ENCODE peak calls at places on chromosomes 11 and 22, in nine cellular contexts. One of them, this sample, is unnamed.

GRCh38 chr11:279966-280761 is 2.0 kb downstream of the NLRP6 start:
- DNase-seq in fibroblast of lung: peak
- DNase-seq in upper lobe of right lung: peak
- DNase-seq in CD8-positive, alpha-beta T cell: peak
- DNase-seq in GM06990: no peak
- DNase-seq in heart right ventricle: peak
- DNase-seq in uterus: no peak
- DNase-seq in epithelial cell of esophagus: peak
- DNase-seq in cardiac fibroblast: peak
- DNase-seq in this sample: peak

GRCh38 chr11:48002565-48002964 is 22.2 kb downstream of the PTPRJ start:
- DNase-seq in fibroblast of lung: no peak
- DNase-seq in upper lobe of right lung: no peak
- DNase-seq in CD8-positive, alpha-beta T cell: no peak
- DNase-seq in GM06990: no peak
- DNase-seq in heart right ventricle: no peak
- DNase-seq in uterus: no peak
- DNase-seq in epithelial cell of esophagus: no peak
- DNase-seq in cardiac fibroblast: no peak
- DNase-seq in this sample: no peak

GRCh38 chr11:60125962-60126585 is 37.6 kb downstream of the MS4A2 start:
- DNase-seq in fibroblast of lung: no peak
- DNase-seq in upper lobe of right lung: no peak
- DNase-seq in CD8-positive, alpha-beta T cell: no peak
- DNase-seq in GM06990: no peak
- DNase-seq in heart right ventricle: no peak
- DNase-seq in uterus: no peak
- DNase-seq in epithelial cell of esophagus: peak
- DNase-seq in cardiac fibroblast: no peak
- DNase-seq in this sample: no peak

GRCh38 chr11:66570826-66571222 is 2.4 kb upstream of the CTSF start:
- DNase-seq in fibroblast of lung: no peak
- DNase-seq in upper lobe of right lung: no peak
- DNase-seq in CD8-positive, alpha-beta T cell: no peak
- DNase-seq in GM06990: no peak
- DNase-seq in heart right ventricle: no peak
- DNase-seq in uterus: no peak
- DNase-seq in epithelial cell of esophagus: no peak
- DNase-seq in cardiac fibroblast: no peak
- DNase-seq in this sample: no peak

GRCh38 chr11:86156397-86156977 is 87.6 kb upstream of the PICALM start:
- DNase-seq in fibroblast of lung: no peak
- DNase-seq in upper lobe of right lung: no peak
- DNase-seq in CD8-positive, alpha-beta T cell: no peak
- DNase-seq in GM06990: no peak
- DNase-seq in heart right ventricle: no peak
- DNase-seq in uterus: no peak
- DNase-seq in epithelial cell of esophagus: no peak
- DNase-seq in cardiac fibroblast: no peak
- DNase-seq in this sample: no peak

GRCh38 chr22:47011131-47011854 is 248.8 kb downstream of the TBC1D22A start:
- DNase-seq in fibroblast of lung: no peak
- DNase-seq in upper lobe of right lung: peak
- DNase-seq in CD8-positive, alpha-beta T cell: no peak
- DNase-seq in GM06990: no peak
- DNase-seq in heart right ventricle: no peak
- DNase-seq in uterus: no peak
- DNase-seq in epithelial cell of esophagus: no peak
- DNase-seq in cardiac fibroblast: no peak
- DNase-seq in this sample: peak

GRCh38 chr22:42375982-42376381 is 56.2 kb downstream of the NFAM1 start:
- DNase-seq in fibroblast of lung: no peak
- DNase-seq in upper lobe of right lung: no peak
- DNase-seq in CD8-positive, alpha-beta T cell: no peak
- DNase-seq in GM06990: no peak
- DNase-seq in heart right ventricle: no peak
- DNase-seq in uterus: peak
- DNase-seq in epithelial cell of esophagus: no peak
- DNase-seq in cardiac fibroblast: no peak
- DNase-seq in this sample: no peak

GRCh38 chr22:25359601-25360261 is 140.3 kb downstream of the CRYBB2 start:
- DNase-seq in fibroblast of lung: no peak
- DNase-seq in upper lobe of right lung: peak
- DNase-seq in CD8-positive, alpha-beta T cell: no peak
- DNase-seq in GM06990: no peak
- DNase-seq in heart right ventricle: no peak
- DNase-seq in uterus: peak
- DNase-seq in epithelial cell of esophagus: no peak
- DNase-seq in cardiac fibroblast: no peak
- DNase-seq in this sample: no peak

GRCh38 chr11:70873736-70874412 is 378.5 kb downstream of the SHANK2 start:
- DNase-seq in fibroblast of lung: no peak
- DNase-seq in upper lobe of right lung: no peak
- DNase-seq in CD8-positive, alpha-beta T cell: no peak
- DNase-seq in GM06990: no peak
- DNase-seq in heart right ventricle: no peak
- DNase-seq in uterus: no peak
- DNase-seq in epithelial cell of esophagus: no peak
- DNase-seq in cardiac fibroblast: no peak
- DNase-seq in this sample: no peak

GRCh38 chr22:46293591-46294260 is 2.9 kb upstream of the GTSE1 start:
- DNase-seq in fibroblast of lung: peak
- DNase-seq in upper lobe of right lung: no peak
- DNase-seq in CD8-positive, alpha-beta T cell: no peak
- DNase-seq in GM06990: no peak
- DNase-seq in heart right ventricle: no peak
- DNase-seq in uterus: no peak
- DNase-seq in epithelial cell of esophagus: no peak
- DNase-seq in cardiac fibroblast: peak
- DNase-seq in this sample: peak

GRCh38 chr11:126334665-126335462 is 20.6 kb upstream of the ST3GAL4 start:
- DNase-seq in fibroblast of lung: peak
- DNase-seq in upper lobe of right lung: no peak
- DNase-seq in CD8-positive, alpha-beta T cell: no peak
- DNase-seq in GM06990: no peak
- DNase-seq in heart right ventricle: no peak
- DNase-seq in uterus: no peak
- DNase-seq in epithelial cell of esophagus: peak
- DNase-seq in cardiac fibroblast: peak
- DNase-seq in this sample: peak

GRCh38 chr22:27297125-27297524 is 504.4 kb downstream of the MN1 start:
- DNase-seq in fibroblast of lung: no peak
- DNase-seq in upper lobe of right lung: no peak
- DNase-seq in CD8-positive, alpha-beta T cell: no peak
- DNase-seq in GM06990: no peak
- DNase-seq in heart right ventricle: no peak
- DNase-seq in uterus: no peak
- DNase-seq in epithelial cell of esophagus: no peak
- DNase-seq in cardiac fibroblast: no peak
- DNase-seq in this sample: no peak

GRCh38 chr22:27302501-27302900 is 499.1 kb downstream of the MN1 start:
- DNase-seq in fibroblast of lung: no peak
- DNase-seq in upper lobe of right lung: no peak
- DNase-seq in CD8-positive, alpha-beta T cell: no peak
- DNase-seq in GM06990: no peak
- DNase-seq in heart right ventricle: no peak
- DNase-seq in uterus: no peak
- DNase-seq in epithelial cell of esophagus: no peak
- DNase-seq in cardiac fibroblast: no peak
- DNase-seq in this sample: no peak

GRCh38 chr22:27298387-27299141 is 503.0 kb downstream of the MN1 start:
- DNase-seq in fibroblast of lung: no peak
- DNase-seq in upper lobe of right lung: no peak
- DNase-seq in CD8-positive, alpha-beta T cell: no peak
- DNase-seq in GM06990: no peak
- DNase-seq in heart right ventricle: no peak
- DNase-seq in uterus: no peak
- DNase-seq in epithelial cell of esophagus: no peak
- DNase-seq in cardiac fibroblast: no peak
- DNase-seq in this sample: no peak

GRCh38 chr22:27300661-27301285 is 500.8 kb downstream of the MN1 start:
- DNase-seq in fibroblast of lung: no peak
- DNase-seq in upper lobe of right lung: no peak
- DNase-seq in CD8-positive, alpha-beta T cell: no peak
- DNase-seq in GM06990: no peak
- DNase-seq in heart right ventricle: no peak
- DNase-seq in uterus: no peak
- DNase-seq in epithelial cell of esophagus: no peak
- DNase-seq in cardiac fibroblast: no peak
- DNase-seq in this sample: no peak

DNA sequence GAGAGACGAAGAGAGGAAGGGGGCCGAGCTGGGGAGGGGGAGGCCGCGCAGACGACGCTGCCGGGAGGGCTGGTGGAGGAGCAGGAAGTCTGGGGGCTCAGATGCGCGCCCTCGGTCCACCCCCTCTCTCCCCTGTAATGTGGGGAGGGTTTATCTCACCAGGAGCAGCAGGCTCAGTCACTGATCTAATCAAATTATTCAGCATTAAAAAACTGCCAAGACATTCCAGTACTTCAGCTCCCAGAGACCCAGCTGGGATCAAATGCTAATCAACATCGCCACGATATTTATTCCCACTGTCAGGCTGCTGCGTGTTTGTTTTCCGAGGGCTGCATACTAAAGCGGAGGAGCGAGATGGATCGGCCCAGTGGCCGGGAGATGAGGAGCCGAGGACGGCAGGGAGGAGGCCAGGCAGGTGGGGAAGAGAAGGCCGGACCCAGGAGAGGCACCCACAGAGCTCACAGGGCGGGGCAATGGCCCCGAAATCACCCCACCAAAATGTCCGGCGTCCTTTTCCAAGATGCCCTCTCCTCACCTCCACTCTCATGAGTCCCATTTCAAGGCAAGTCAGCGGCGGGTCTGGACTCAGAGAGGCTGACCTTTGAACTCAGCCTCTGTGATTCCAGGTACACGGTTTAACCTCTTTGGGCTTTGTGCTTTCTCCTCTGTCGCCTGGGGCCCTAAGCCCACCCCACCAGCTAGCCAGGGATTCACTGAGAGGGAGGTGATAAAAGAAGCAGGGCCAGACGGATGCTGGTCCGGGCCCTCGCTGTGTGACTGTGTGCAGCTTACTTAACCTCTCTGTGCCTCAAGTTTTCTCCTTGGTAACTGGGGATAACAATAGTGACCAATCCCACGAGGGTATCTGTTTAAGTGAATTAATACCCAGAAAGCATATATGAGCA is 502.1 kb downstream of the MN1 start:
- DNase-seq in fibroblast of lung: peak
- DNase-seq in upper lobe of right lung: no peak
- DNase-seq in CD8-positive, alpha-beta T cell: no peak
- DNase-seq in GM06990: no peak
- DNase-seq in heart right ventricle: no peak
- DNase-seq in uterus: peak
- DNase-seq in epithelial cell of esophagus: no peak
- DNase-seq in cardiac fibroblast: no peak
- DNase-seq in this sample: no peak
- H3K4me3 ChIP-seq in fibroblast of lung: no peak
- H3K4me3 ChIP-seq in upper lobe of right lung: peak
- H3K4me3 ChIP-seq in CD8-positive, alpha-beta T cell: no peak
- H3K4me3 ChIP-seq in GM06990: no peak
- H3K4me3 ChIP-seq in heart right ventricle: peak
- H3K4me3 ChIP-seq in uterus: no peak
- H3K4me3 ChIP-seq in epithelial cell of esophagus: no peak
- H3K4me3 ChIP-seq in cardiac fibroblast: no peak
- H3K4me3 ChIP-seq in this sample: no peak

GRCh38 chr11:94398101-94398500 is 3.1 kb downstream of the GPR83 start:
- DNase-seq in fibroblast of lung: no peak
- DNase-seq in upper lobe of right lung: no peak
- DNase-seq in CD8-positive, alpha-beta T cell: no peak
- DNase-seq in GM06990: no peak
- DNase-seq in heart right ventricle: no peak
- DNase-seq in uterus: no peak
- DNase-seq in epithelial cell of esophagus: no peak
- DNase-seq in cardiac fibroblast: no peak
- DNase-seq in this sample: no peak
- TF ChIP-seq CTCF in fibroblast of lung: no peak
- TF ChIP-seq CTCF in upper lobe of right lung: no peak
- TF ChIP-seq CTCF in CD8-positive, alpha-beta T cell: no peak
- TF ChIP-seq CTCF in GM06990: no peak
- TF ChIP-seq CTCF in heart right ventricle: no peak
- TF ChIP-seq CTCF in uterus: no peak
- TF ChIP-seq CTCF in epithelial cell of esophagus: no peak
- TF ChIP-seq CTCF in cardiac fibroblast: no peak
- TF ChIP-seq CTCF in this sample: no peak

GRCh38 chr11:13091373-13091772 is 82.3 kb downstream of the RASSF10 start:
- DNase-seq in fibroblast of lung: no peak
- DNase-seq in upper lobe of right lung: no peak
- DNase-seq in CD8-positive, alpha-beta T cell: no peak
- DNase-seq in GM06990: no peak
- DNase-seq in heart right ventricle: no peak
- DNase-seq in uterus: no peak
- DNase-seq in epithelial cell of esophagus: peak
- DNase-seq in cardiac fibroblast: no peak
- DNase-seq in this sample: no peak

GRCh38 chr11:13090228-13090708 is 81.2 kb downstream of the RASSF10 start:
- DNase-seq in fibroblast of lung: no peak
- DNase-seq in upper lobe of right lung: no peak
- DNase-seq in CD8-positive, alpha-beta T cell: no peak
- DNase-seq in GM06990: no peak
- DNase-seq in heart right ventricle: no peak
- DNase-seq in uterus: no peak
- DNase-seq in epithelial cell of esophagus: no peak
- DNase-seq in cardiac fibroblast: no peak
- DNase-seq in this sample: no peak

GRCh38 chr11:13094930-13095687 is 86.0 kb downstream of the RASSF10 start:
- DNase-seq in fibroblast of lung: no peak
- DNase-seq in upper lobe of right lung: no peak
- DNase-seq in CD8-positive, alpha-beta T cell: no peak
- DNase-seq in GM06990: no peak
- DNase-seq in heart right ventricle: no peak
- DNase-seq in uterus: no peak
- DNase-seq in epithelial cell of esophagus: no peak
- DNase-seq in cardiac fibroblast: no peak
- DNase-seq in this sample: no peak

DNA sequence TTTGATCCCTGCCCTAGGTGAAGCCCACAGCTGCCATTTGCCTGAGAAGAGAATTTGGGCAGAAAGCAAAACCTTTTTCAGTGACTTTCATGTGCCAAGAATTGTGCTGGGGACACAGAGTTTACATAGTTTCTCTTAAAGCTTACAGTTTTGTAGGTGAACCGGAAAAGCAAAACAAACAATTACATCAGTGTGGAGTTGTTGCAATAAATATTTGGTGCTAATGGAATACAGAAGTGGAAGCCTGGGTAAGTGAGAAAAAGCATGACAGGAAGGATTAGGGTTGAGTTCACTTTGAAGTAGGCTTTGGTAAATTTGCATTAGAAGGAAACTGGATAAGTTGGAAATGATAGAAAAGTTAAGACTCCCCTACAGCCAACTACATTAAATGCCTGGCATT is 82.7 kb downstream of the RASSF10 start:
- DNase-seq in fibroblast of lung: no peak
- DNase-seq in upper lobe of right lung: no peak
- DNase-seq in CD8-positive, alpha-beta T cell: no peak
- DNase-seq in GM06990: no peak
- DNase-seq in heart right ventricle: no peak
- DNase-seq in uterus: no peak
- DNase-seq in epithelial cell of esophagus: peak
- DNase-seq in cardiac fibroblast: no peak
- DNase-seq in this sample: peak
- H3K4me3 ChIP-seq in fibroblast of lung: no peak
- H3K4me3 ChIP-seq in upper lobe of right lung: no peak
- H3K4me3 ChIP-seq in CD8-positive, alpha-beta T cell: no peak
- H3K4me3 ChIP-seq in GM06990: no peak
- H3K4me3 ChIP-seq in heart right ventricle: no peak
- H3K4me3 ChIP-seq in uterus: no peak
- H3K4me3 ChIP-seq in epithelial cell of esophagus: no peak
- H3K4me3 ChIP-seq in cardiac fibroblast: no peak
- H3K4me3 ChIP-seq in this sample: no peak

GRCh38 chr11:132028380-132029240 is 658.2 kb downstream of the NTM start:
- DNase-seq in fibroblast of lung: no peak
- DNase-seq in upper lobe of right lung: no peak
- DNase-seq in CD8-positive, alpha-beta T cell: no peak
- DNase-seq in GM06990: no peak
- DNase-seq in heart right ventricle: peak
- DNase-seq in uterus: peak
- DNase-seq in epithelial cell of esophagus: peak
- DNase-seq in cardiac fibroblast: peak
- DNase-seq in this sample: peak
- TF ChIP-seq CTCF in fibroblast of lung: peak
- TF ChIP-seq CTCF in upper lobe of right lung: peak
- TF ChIP-seq CTCF in CD8-positive, alpha-beta T cell: no peak
- TF ChIP-seq CTCF in GM06990: peak
- TF ChIP-seq CTCF in heart right ventricle: peak
- TF ChIP-seq CTCF in uterus: peak
- TF ChIP-seq CTCF in epithelial cell of esophagus: peak
- TF ChIP-seq CTCF in cardiac fibroblast: peak
- TF ChIP-seq CTCF in this sample: peak